ENCODE peak calls at places on chromosomes 7 and 10, in six cellular contexts. One of them, this sample, is unnamed.
A peak's percentile ranks its signal among the peaks of the same experiment; 100 is the strongest.

GRCh38 chr10:88243202-88243744 is 339.8 kb downstream of the RNLS start:
- DNase-seq in GM06990: no peak
- DNase-seq in Peyer's patch: no peak
- DNase-seq in tibial artery: no peak
- DNase-seq in kidney epithelial cell: no peak
- DNase-seq in colonic mucosa: no peak
- DNase-seq in this sample: no peak

GRCh38 chr10:24669285-24669861 is 54.3 kb downstream of the ARHGAP21 start:
- DNase-seq in GM06990: no peak
- DNase-seq in kidney epithelial cell: no peak
- DNase-seq in tibial artery: no peak
- DNase-seq in Peyer's patch: no peak
- DNase-seq in colonic mucosa: no peak
- DNase-seq in this sample: no peak

GRCh38 chr7:154416714-154417113 is 364.5 kb downstream of the DPP6 start:
- DNase-seq in Peyer's patch: no peak
- DNase-seq in kidney epithelial cell: no peak
- DNase-seq in GM06990: no peak
- DNase-seq in colonic mucosa: no peak
- DNase-seq in tibial artery: no peak
- DNase-seq in this sample: no peak

GRCh38 chr7:150399861-150400778 is 21.0 kb downstream of the ZNF775 start:
- DNase-seq in kidney epithelial cell: peak; percentile 61
- DNase-seq in tibial artery: peak; percentile 40
- DNase-seq in colonic mucosa: no peak
- DNase-seq in Peyer's patch: no peak
- DNase-seq in GM06990: no peak
- DNase-seq in this sample: peak; percentile 34

GRCh38 chr10:48903151-48903550 is 36.5 kb downstream of the LRRC18 start:
- DNase-seq in Peyer's patch: no peak
- DNase-seq in tibial artery: no peak
- DNase-seq in colonic mucosa: no peak
- DNase-seq in kidney epithelial cell: no peak
- DNase-seq in GM06990: no peak
- DNase-seq in this sample: no peak

GRCh38 chr7:157544226-157544625 is 207.4 kb downstream of the DNAJB6 start:
- DNase-seq in colonic mucosa: no peak
- DNase-seq in tibial artery: peak; percentile 27
- DNase-seq in GM06990: no peak
- DNase-seq in Peyer's patch: no peak
- DNase-seq in kidney epithelial cell: no peak
- DNase-seq in this sample: no peak

GRCh38 chr10:75400163-75400768 is 1.3 kb downstream of the ZNF503 start:
- DNase-seq in tibial artery: no peak
- DNase-seq in Peyer's patch: no peak
- DNase-seq in colonic mucosa: no peak
- DNase-seq in GM06990: peak; percentile 3
- DNase-seq in kidney epithelial cell: no peak
- DNase-seq in this sample: no peak

GRCh38 chr7:80918909-80919721 is at the start of gene SEMA3C:
- DNase-seq in Peyer's patch: peak; percentile 89
- DNase-seq in kidney epithelial cell: peak; percentile 71
- DNase-seq in GM06990: peak; percentile 44
- DNase-seq in tibial artery: peak; percentile 95
- DNase-seq in colonic mucosa: peak; percentile 90
- DNase-seq in this sample: peak; percentile 96

GRCh38 chr7:77529279-77529678 is 7.8 kb upstream of the PTPN12 start:
- DNase-seq in kidney epithelial cell: no peak
- DNase-seq in tibial artery: no peak
- DNase-seq in Peyer's patch: no peak
- DNase-seq in colonic mucosa: no peak
- DNase-seq in GM06990: no peak
- DNase-seq in this sample: no peak

GRCh38 chr7:106061301-106061979 is 50.7 kb downstream of the SYPL1 start:
- DNase-seq in Peyer's patch: no peak
- DNase-seq in colonic mucosa: no peak
- DNase-seq in tibial artery: no peak
- DNase-seq in kidney epithelial cell: no peak
- DNase-seq in GM06990: peak; percentile 72
- DNase-seq in this sample: no peak

GRCh38 chr10:99565166-99565565 is 32.4 kb downstream of the NKX2-3 start:
- DNase-seq in GM06990: no peak
- DNase-seq in kidney epithelial cell: no peak
- DNase-seq in Peyer's patch: no peak
- DNase-seq in tibial artery: no peak
- DNase-seq in colonic mucosa: no peak
- DNase-seq in this sample: no peak

GRCh38 chr7:5635461-5636445 is 145.7 kb downstream of the RNF216 start:
- DNase-seq in Peyer's patch: no peak
- DNase-seq in kidney epithelial cell: no peak
- DNase-seq in GM06990: no peak
- DNase-seq in colonic mucosa: no peak
- DNase-seq in tibial artery: no peak
- DNase-seq in this sample: no peak

GRCh38 chr10:63240807-63241206 is 107.7 kb downstream of the NRBF2 start:
- DNase-seq in Peyer's patch: no peak
- DNase-seq in colonic mucosa: no peak
- DNase-seq in kidney epithelial cell: no peak
- DNase-seq in GM06990: no peak
- DNase-seq in tibial artery: no peak
- DNase-seq in this sample: no peak

GRCh38 chr7:34486371-34486770 is 171.6 kb upstream of the NPSR1 start:
- DNase-seq in Peyer's patch: no peak
- DNase-seq in GM06990: no peak
- DNase-seq in kidney epithelial cell: no peak
- DNase-seq in tibial artery: no peak
- DNase-seq in colonic mucosa: no peak
- DNase-seq in this sample: no peak

GRCh38 chr10:32971536-32972091 is 13.6 kb upstream of the ITGB1 start:
- DNase-seq in Peyer's patch: no peak
- DNase-seq in kidney epithelial cell: no peak
- DNase-seq in colonic mucosa: peak; percentile 71
- DNase-seq in GM06990: no peak
- DNase-seq in tibial artery: no peak
- DNase-seq in this sample: peak; percentile 44

GRCh38 chr7:133940368-133940767 is 186.8 kb upstream of the LRGUK start:
- DNase-seq in Peyer's patch: no peak
- DNase-seq in colonic mucosa: no peak
- DNase-seq in kidney epithelial cell: no peak
- DNase-seq in tibial artery: no peak
- DNase-seq in GM06990: no peak
- DNase-seq in this sample: no peak

GRCh38 chr10:77943086-77943901 is 16.7 kb upstream of the DLG5 start:
- DNase-seq in Peyer's patch: no peak
- DNase-seq in tibial artery: no peak
- DNase-seq in colonic mucosa: no peak
- DNase-seq in kidney epithelial cell: peak; percentile 84
- DNase-seq in GM06990: no peak
- DNase-seq in this sample: peak; percentile 72

GRCh38 chr10:34292675-34293074 is 522.4 kb downstream of the PARD3 start:
- DNase-seq in GM06990: no peak
- DNase-seq in tibial artery: no peak
- DNase-seq in colonic mucosa: no peak
- DNase-seq in kidney epithelial cell: no peak
- DNase-seq in Peyer's patch: no peak
- DNase-seq in this sample: no peak

GRCh38 chr10:86481761-86482160 is 39.8 kb downstream of the WAPL start:
- DNase-seq in tibial artery: no peak
- DNase-seq in colonic mucosa: no peak
- DNase-seq in kidney epithelial cell: peak; percentile 14
- DNase-seq in Peyer's patch: no peak
- DNase-seq in GM06990: no peak
- DNase-seq in this sample: no peak

GRCh38 chr7:81499262-81500116 is 270.4 kb downstream of the HGF start:
- DNase-seq in kidney epithelial cell: peak; percentile 26
- DNase-seq in GM06990: peak; percentile 15
- DNase-seq in Peyer's patch: no peak
- DNase-seq in tibial artery: no peak
- DNase-seq in colonic mucosa: no peak
- DNase-seq in this sample: peak; percentile 76

GRCh38 chr10:20503186-20503585 is 393.9 kb downstream of the NEBL start:
- DNase-seq in Peyer's patch: no peak
- DNase-seq in tibial artery: no peak
- DNase-seq in kidney epithelial cell: no peak
- DNase-seq in GM06990: no peak
- DNase-seq in colonic mucosa: peak; percentile 25
- DNase-seq in this sample: no peak
- H3K36me3 ChIP-seq in Peyer's patch: no peaks in the 10 kb centered on the region
- H3K36me3 ChIP-seq in tibial artery: no peaks in the 10 kb centered on the region
- H3K36me3 ChIP-seq in kidney epithelial cell: no peaks in the 10 kb centered on the region
- H3K36me3 ChIP-seq in GM06990: no peaks in the 10 kb centered on the region
- H3K36me3 ChIP-seq in colonic mucosa: no peaks in the 10 kb centered on the region
- H3K36me3 ChIP-seq in this sample: no peaks in the 10 kb centered on the region

GRCh38 chr10:5895804-5896203 is 5.8 kb downstream of the FBH1 start:
- DNase-seq in colonic mucosa: no peak
- DNase-seq in Peyer's patch: no peak
- DNase-seq in kidney epithelial cell: no peak
- DNase-seq in GM06990: peak; percentile 45
- DNase-seq in tibial artery: peak; percentile 29
- DNase-seq in this sample: no peak

GRCh38 chr10:5898163-5898562 is 8.1 kb downstream of the FBH1 start:
- DNase-seq in colonic mucosa: no peak
- DNase-seq in Peyer's patch: no peak
- DNase-seq in tibial artery: peak; percentile 11
- DNase-seq in kidney epithelial cell: no peak
- DNase-seq in GM06990: no peak
- DNase-seq in this sample: no peak

GRCh38 chr10:5896765-5897340 is 6.8 kb downstream of the FBH1 start:
- DNase-seq in tibial artery: no peak
- DNase-seq in GM06990: no peak
- DNase-seq in kidney epithelial cell: no peak
- DNase-seq in colonic mucosa: no peak
- DNase-seq in Peyer's patch: no peak
- DNase-seq in this sample: no peak

GRCh38 chr10:5896208-5896607 is 6.2 kb downstream of the FBH1 start:
- DNase-seq in Peyer's patch: no peak
- DNase-seq in GM06990: no peak
- DNase-seq in kidney epithelial cell: no peak
- DNase-seq in tibial artery: peak; percentile 16
- DNase-seq in colonic mucosa: no peak
- DNase-seq in this sample: no peak

DNA sequence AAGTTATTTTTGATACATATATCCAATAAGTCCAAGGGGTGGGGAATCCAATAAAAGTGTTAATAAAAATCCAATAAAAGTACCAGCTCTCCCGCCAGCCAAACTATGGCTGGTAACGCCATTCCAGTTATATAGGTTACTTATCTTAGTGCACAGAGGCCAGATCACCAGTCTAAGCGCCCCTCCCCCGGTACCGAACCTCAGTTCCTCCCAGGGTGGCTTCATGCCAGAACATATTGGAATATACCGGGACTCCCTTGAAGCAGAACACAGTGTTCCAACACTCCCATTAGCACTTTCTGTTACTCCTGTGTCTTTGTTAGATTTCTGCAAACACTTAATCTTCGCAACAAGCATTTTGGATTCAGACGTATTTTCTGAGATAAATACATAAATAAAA is 7.5 kb downstream of the FBH1 start:
- DNase-seq in kidney epithelial cell: no peak
- DNase-seq in GM06990: no peak
- DNase-seq in tibial artery: no peak
- DNase-seq in colonic mucosa: no peak
- DNase-seq in Peyer's patch: no peak
- DNase-seq in this sample: no peak
- H3K36me3 ChIP-seq in kidney epithelial cell: no peaks in the 10 kb centered on the region
- H3K36me3 ChIP-seq in GM06990: peaks cover 5% of the 10 kb centered on the region
- H3K36me3 ChIP-seq in tibial artery: peaks cover 37% of the 10 kb centered on the region
- H3K36me3 ChIP-seq in colonic mucosa: no peaks in the 10 kb centered on the region
- H3K36me3 ChIP-seq in Peyer's patch: peaks cover 25% of the 10 kb centered on the region
- H3K36me3 ChIP-seq in this sample: no peaks in the 10 kb centered on the region

GRCh38 chr10:95400789-95401188 is 110.0 kb upstream of the PDLIM1 start:
- DNase-seq in colonic mucosa: no peak
- DNase-seq in GM06990: no peak
- DNase-seq in Peyer's patch: no peak
- DNase-seq in kidney epithelial cell: no peak
- DNase-seq in tibial artery: peak; percentile 64
- DNase-seq in this sample: no peak
- H3K36me3 ChIP-seq in colonic mucosa: peaks cover 5% of the 10 kb centered on the region
- H3K36me3 ChIP-seq in GM06990: no peaks in the 10 kb centered on the region
- H3K36me3 ChIP-seq in Peyer's patch: peaks cover 23% of the 10 kb centered on the region
- H3K36me3 ChIP-seq in kidney epithelial cell: no peaks in the 10 kb centered on the region
- H3K36me3 ChIP-seq in tibial artery: peaks cover 97% of the 10 kb centered on the region
- H3K36me3 ChIP-seq in this sample: no peaks in the 10 kb centered on the region

GRCh38 chr10:73771722-73772279 is 10.0 kb upstream of the CHCHD1 start:
- DNase-seq in tibial artery: no peak
- DNase-seq in Peyer's patch: peak; percentile 93
- DNase-seq in colonic mucosa: peak; percentile 88
- DNase-seq in GM06990: no peak
- DNase-seq in kidney epithelial cell: no peak
- DNase-seq in this sample: peak; percentile 92
- H3K36me3 ChIP-seq in tibial artery: peaks cover 52% of the 10 kb centered on the region
- H3K36me3 ChIP-seq in Peyer's patch: peaks cover 64% of the 10 kb centered on the region
- H3K36me3 ChIP-seq in colonic mucosa: peaks cover 14% of the 10 kb centered on the region
- H3K36me3 ChIP-seq in GM06990: peaks cover 29% of the 10 kb centered on the region
- H3K36me3 ChIP-seq in kidney epithelial cell: peaks cover 1% of the 10 kb centered on the region
- H3K36me3 ChIP-seq in this sample: no peaks in the 10 kb centered on the region

GRCh38 chr7:98943336-98943735 is 65.0 kb downstream of the TRRAP start:
- DNase-seq in tibial artery: no peak
- DNase-seq in GM06990: no peak
- DNase-seq in colonic mucosa: no peak
- DNase-seq in Peyer's patch: no peak
- DNase-seq in kidney epithelial cell: no peak
- DNase-seq in this sample: no peak
- H3K36me3 ChIP-seq in tibial artery: peaks cover 56% of the 10 kb centered on the region
- H3K36me3 ChIP-seq in GM06990: peaks cover 32% of the 10 kb centered on the region
- H3K36me3 ChIP-seq in colonic mucosa: peaks cover 17% of the 10 kb centered on the region
- H3K36me3 ChIP-seq in Peyer's patch: peaks cover 85% of the 10 kb centered on the region
- H3K36me3 ChIP-seq in kidney epithelial cell: peaks cover 4% of the 10 kb centered on the region
- H3K36me3 ChIP-seq in this sample: no peaks in the 10 kb centered on the region

DNA sequence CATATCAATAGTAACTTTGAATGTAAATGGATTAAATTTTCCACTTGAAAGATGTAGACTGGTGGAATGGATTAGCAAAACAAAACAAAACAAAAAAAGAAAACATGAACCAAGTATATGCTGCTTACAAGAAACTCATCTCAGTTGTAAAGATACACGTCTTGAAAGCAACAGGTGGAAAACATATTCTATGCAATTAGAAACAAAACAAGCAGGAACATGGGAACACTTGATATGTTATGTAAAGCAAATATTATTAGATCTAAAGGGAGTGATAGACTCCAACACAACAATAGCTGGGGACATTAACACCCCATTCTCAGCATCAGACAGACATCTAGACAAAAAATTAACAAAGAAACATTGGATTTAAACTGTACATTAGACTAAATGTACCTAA is 46.4 kb upstream of the CDK6 start:
- DNase-seq in colonic mucosa: no peak
- DNase-seq in GM06990: no peak
- DNase-seq in kidney epithelial cell: no peak
- DNase-seq in tibial artery: no peak
- DNase-seq in Peyer's patch: no peak
- DNase-seq in this sample: no peak
- H3K36me3 ChIP-seq in colonic mucosa: no peaks in the 10 kb centered on the region
- H3K36me3 ChIP-seq in GM06990: no peaks in the 10 kb centered on the region
- H3K36me3 ChIP-seq in kidney epithelial cell: no peaks in the 10 kb centered on the region
- H3K36me3 ChIP-seq in tibial artery: no peaks in the 10 kb centered on the region
- H3K36me3 ChIP-seq in Peyer's patch: no peaks in the 10 kb centered on the region
- H3K36me3 ChIP-seq in this sample: no peaks in the 10 kb centered on the region

DNA sequence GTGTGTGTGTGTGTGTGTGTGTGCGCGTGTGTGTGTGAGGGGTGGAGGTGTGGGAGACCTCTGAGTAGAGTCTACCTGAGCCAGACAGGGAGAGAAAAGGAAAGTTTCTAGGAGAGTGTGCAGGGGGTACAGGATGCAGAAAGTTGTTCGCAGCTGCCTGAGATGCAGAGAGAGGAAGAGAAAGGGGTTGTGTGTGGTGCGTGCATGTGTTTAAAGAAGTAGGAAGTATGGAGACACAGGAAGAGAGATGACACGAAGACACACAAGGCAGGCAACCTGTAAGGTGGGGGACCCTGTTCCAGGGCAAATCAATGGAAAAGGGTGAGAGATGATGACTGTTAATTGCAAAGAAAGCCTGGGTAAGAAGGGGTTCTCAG is 52.2 kb downstream of the C10orf105 start:
- DNase-seq in kidney epithelial cell: no peak
- DNase-seq in tibial artery: no peak
- DNase-seq in Peyer's patch: no peak
- DNase-seq in colonic mucosa: no peak
- DNase-seq in GM06990: no peak
- DNase-seq in this sample: no peak
- H3K36me3 ChIP-seq in kidney epithelial cell: no peaks in the 10 kb centered on the region
- H3K36me3 ChIP-seq in tibial artery: no peaks in the 10 kb centered on the region
- H3K36me3 ChIP-seq in Peyer's patch: no peaks in the 10 kb centered on the region
- H3K36me3 ChIP-seq in colonic mucosa: no peaks in the 10 kb centered on the region
- H3K36me3 ChIP-seq in GM06990: no peaks in the 10 kb centered on the region
- H3K36me3 ChIP-seq in this sample: no peaks in the 10 kb centered on the region

This sample was measured in hepatocyte.